ENCODE peak calls at places on chromosomes 11 and 22, in ten cellular contexts. One of them, this sample, is unnamed.

GRCh38 chr22:36136475-36136874 is 24.1 kb downstream of the APOL3 start:
- DNase-seq in upper lobe of right lung: no peak
- DNase-seq in neural progenitor cell: no peak
- DNase-seq in cardiac muscle cell: no peak
- DNase-seq in hepatocyte: no peak
- DNase-seq in psoas muscle: peak; percentile 77
- DNase-seq in gastrocnemius medialis: peak; percentile 29
- DNase-seq in heart right ventricle: no peak
- DNase-seq in fibroblast of lung: peak; percentile 27
- DNase-seq in pancreas: no peak
- DNase-seq in this sample: no peak

GRCh38 chr11:13343067-13343466 is 65.5 kb downstream of the BMAL1 start:
- DNase-seq in psoas muscle: no peak
- DNase-seq in pancreas: no peak
- DNase-seq in neural progenitor cell: no peak
- DNase-seq in hepatocyte: no peak
- DNase-seq in heart right ventricle: no peak
- DNase-seq in cardiac muscle cell: no peak
- DNase-seq in fibroblast of lung: no peak
- DNase-seq in upper lobe of right lung: no peak
- DNase-seq in gastrocnemius medialis: no peak
- DNase-seq in this sample: no peak

GRCh38 chr11:1483445-1483961 is 3.1 kb downstream of the MOB2 start:
- DNase-seq in psoas muscle: peak; percentile 83
- DNase-seq in heart right ventricle: peak; percentile 11
- DNase-seq in gastrocnemius medialis: peak; percentile 36
- DNase-seq in upper lobe of right lung: peak; percentile 37
- DNase-seq in hepatocyte: no peak
- DNase-seq in cardiac muscle cell: no peak
- DNase-seq in neural progenitor cell: no peak
- DNase-seq in pancreas: peak; percentile 25
- DNase-seq in fibroblast of lung: no peak
- DNase-seq in this sample: no peak

GRCh38 chr11:27239305-27239942 is 123.6 kb downstream of the CCDC34 start:
- DNase-seq in fibroblast of lung: peak; percentile 98
- DNase-seq in upper lobe of right lung: no peak
- DNase-seq in gastrocnemius medialis: no peak
- DNase-seq in psoas muscle: no peak
- DNase-seq in neural progenitor cell: no peak
- DNase-seq in pancreas: no peak
- DNase-seq in cardiac muscle cell: no peak
- DNase-seq in hepatocyte: no peak
- DNase-seq in heart right ventricle: no peak
- DNase-seq in this sample: no peak

GRCh38 chr11:11860103-11860979 is 18.6 kb downstream of the USP47 start:
- DNase-seq in upper lobe of right lung: no peak
- DNase-seq in neural progenitor cell: no peak
- DNase-seq in psoas muscle: no peak
- DNase-seq in fibroblast of lung: no peak
- DNase-seq in hepatocyte: no peak
- DNase-seq in gastrocnemius medialis: no peak
- DNase-seq in heart right ventricle: no peak
- DNase-seq in pancreas: no peak
- DNase-seq in cardiac muscle cell: no peak
- DNase-seq in this sample: no peak

GRCh38 chr11:3341298-3341697 is 37.6 kb downstream of the ZNF195 start:
- DNase-seq in psoas muscle: peak; percentile 62
- DNase-seq in cardiac muscle cell: peak; percentile 72
- DNase-seq in fibroblast of lung: no peak
- DNase-seq in neural progenitor cell: peak; percentile 77
- DNase-seq in upper lobe of right lung: peak; percentile 80
- DNase-seq in hepatocyte: peak; percentile 50
- DNase-seq in gastrocnemius medialis: no peak
- DNase-seq in pancreas: peak; percentile 68
- DNase-seq in heart right ventricle: peak; percentile 39
- DNase-seq in this sample: peak; percentile 31

GRCh38 chr11:78432956-78433355 is 15.3 kb upstream of the GAB2 start:
- DNase-seq in cardiac muscle cell: peak; percentile 26
- DNase-seq in fibroblast of lung: no peak
- DNase-seq in heart right ventricle: no peak
- DNase-seq in upper lobe of right lung: no peak
- DNase-seq in psoas muscle: no peak
- DNase-seq in neural progenitor cell: no peak
- DNase-seq in hepatocyte: no peak
- DNase-seq in pancreas: no peak
- DNase-seq in gastrocnemius medialis: no peak
- DNase-seq in this sample: no peak

GRCh38 chr11:119480375-119481020 is 57.5 kb upstream of the THY1 start:
- DNase-seq in heart right ventricle: no peak
- DNase-seq in psoas muscle: peak; percentile 26
- DNase-seq in hepatocyte: no peak
- DNase-seq in neural progenitor cell: no peak
- DNase-seq in cardiac muscle cell: no peak
- DNase-seq in fibroblast of lung: no peak
- DNase-seq in upper lobe of right lung: no peak
- DNase-seq in pancreas: no peak
- DNase-seq in gastrocnemius medialis: no peak
- DNase-seq in this sample: peak; percentile 47

GRCh38 chr11:120130176-120130980 is 7.5 kb downstream of the TRIM29 start:
- DNase-seq in fibroblast of lung: no peak
- DNase-seq in hepatocyte: no peak
- DNase-seq in upper lobe of right lung: peak; percentile 46
- DNase-seq in psoas muscle: no peak
- DNase-seq in neural progenitor cell: no peak
- DNase-seq in cardiac muscle cell: no peak
- DNase-seq in pancreas: no peak
- DNase-seq in heart right ventricle: no peak
- DNase-seq in gastrocnemius medialis: no peak
- DNase-seq in this sample: no peak

GRCh38 chr22:45878901-45879551 is 97.9 kb downstream of the WNT7B start:
- DNase-seq in neural progenitor cell: no peak
- DNase-seq in hepatocyte: no peak
- DNase-seq in fibroblast of lung: no peak
- DNase-seq in gastrocnemius medialis: no peak
- DNase-seq in psoas muscle: peak; percentile 45
- DNase-seq in heart right ventricle: no peak
- DNase-seq in upper lobe of right lung: peak; percentile 64
- DNase-seq in pancreas: peak; percentile 59
- DNase-seq in cardiac muscle cell: no peak
- DNase-seq in this sample: no peak

GRCh38 chr11:93719310-93719709 is 22.0 kb downstream of the TAF1D start:
- DNase-seq in upper lobe of right lung: no peak
- DNase-seq in hepatocyte: no peak
- DNase-seq in heart right ventricle: no peak
- DNase-seq in neural progenitor cell: no peak
- DNase-seq in fibroblast of lung: no peak
- DNase-seq in psoas muscle: no peak
- DNase-seq in cardiac muscle cell: no peak
- DNase-seq in gastrocnemius medialis: no peak
- DNase-seq in pancreas: no peak
- DNase-seq in this sample: no peak

GRCh38 chr22:23251445-23252093 is 71.3 kb downstream of the BCR start:
- DNase-seq in pancreas: no peak
- DNase-seq in cardiac muscle cell: no peak
- DNase-seq in hepatocyte: peak; percentile 70
- DNase-seq in heart right ventricle: no peak
- DNase-seq in neural progenitor cell: no peak
- DNase-seq in upper lobe of right lung: no peak
- DNase-seq in gastrocnemius medialis: no peak
- DNase-seq in fibroblast of lung: peak; percentile 37
- DNase-seq in psoas muscle: no peak
- DNase-seq in this sample: peak; percentile 63

GRCh38 chr22:22219140-22219996 is 25.2 kb upstream of the VPREB1 start:
- DNase-seq in hepatocyte: no peak
- DNase-seq in upper lobe of right lung: no peak
- DNase-seq in psoas muscle: no peak
- DNase-seq in heart right ventricle: no peak
- DNase-seq in cardiac muscle cell: no peak
- DNase-seq in pancreas: no peak
- DNase-seq in neural progenitor cell: no peak
- DNase-seq in fibroblast of lung: no peak
- DNase-seq in gastrocnemius medialis: no peak
- DNase-seq in this sample: no peak

GRCh38 chr11:69442807-69443137 is 38.7 kb upstream of the LINC01488 start:
- DNase-seq in hepatocyte: peak; percentile 80
- DNase-seq in psoas muscle: no peak
- DNase-seq in cardiac muscle cell: no peak
- DNase-seq in pancreas: peak; percentile 46
- DNase-seq in upper lobe of right lung: no peak
- DNase-seq in heart right ventricle: no peak
- DNase-seq in neural progenitor cell: no peak
- DNase-seq in fibroblast of lung: peak; percentile 67
- DNase-seq in gastrocnemius medialis: no peak
- DNase-seq in this sample: peak; percentile 65

GRCh38 chr11:64395545-64396078 is 36.6 kb downstream of the RPS6KA4 start:
- DNase-seq in heart right ventricle: peak; percentile 23
- DNase-seq in pancreas: no peak
- DNase-seq in neural progenitor cell: no peak
- DNase-seq in hepatocyte: no peak
- DNase-seq in upper lobe of right lung: no peak
- DNase-seq in cardiac muscle cell: no peak
- DNase-seq in fibroblast of lung: no peak
- DNase-seq in gastrocnemius medialis: no peak
- DNase-seq in psoas muscle: no peak
- DNase-seq in this sample: no peak
- H3K4me1 ChIP-seq in heart right ventricle: peaks cover 8% of the 10 kb centered on the region
- H3K4me1 ChIP-seq in pancreas: no peaks in the 10 kb centered on the region
- H3K4me1 ChIP-seq in neural progenitor cell: peaks cover 12% of the 10 kb centered on the region
- H3K4me1 ChIP-seq in hepatocyte: peaks cover 12% of the 10 kb centered on the region
- H3K4me1 ChIP-seq in upper lobe of right lung: no peaks in the 10 kb centered on the region
- H3K4me1 ChIP-seq in cardiac muscle cell: peaks cover 16% of the 10 kb centered on the region
- H3K4me1 ChIP-seq in fibroblast of lung: no peaks in the 10 kb centered on the region
- H3K4me1 ChIP-seq in gastrocnemius medialis: peaks cover 14% of the 10 kb centered on the region
- H3K4me1 ChIP-seq in psoas muscle: no peaks in the 10 kb centered on the region
- H3K4me1 ChIP-seq in this sample: no peaks in the 10 kb centered on the region

GRCh38 chr11:8285228-8285627 is 21.6 kb upstream of the LMO1 start:
- DNase-seq in fibroblast of lung: no peak
- DNase-seq in cardiac muscle cell: no peak
- DNase-seq in pancreas: no peak
- DNase-seq in upper lobe of right lung: no peak
- DNase-seq in gastrocnemius medialis: no peak
- DNase-seq in heart right ventricle: no peak
- DNase-seq in psoas muscle: no peak
- DNase-seq in hepatocyte: no peak
- DNase-seq in neural progenitor cell: peak; percentile 0
- DNase-seq in this sample: no peak

GRCh38 chr11:8285796-8286195 is 22.1 kb upstream of the LMO1 start:
- DNase-seq in heart right ventricle: no peak
- DNase-seq in hepatocyte: no peak
- DNase-seq in upper lobe of right lung: no peak
- DNase-seq in gastrocnemius medialis: no peak
- DNase-seq in neural progenitor cell: no peak
- DNase-seq in fibroblast of lung: no peak
- DNase-seq in pancreas: no peak
- DNase-seq in cardiac muscle cell: no peak
- DNase-seq in psoas muscle: no peak
- DNase-seq in this sample: peak; percentile 21

GRCh38 chr11:8288166-8288772 is 24.6 kb upstream of the LMO1 start:
- DNase-seq in psoas muscle: no peak
- DNase-seq in cardiac muscle cell: no peak
- DNase-seq in pancreas: no peak
- DNase-seq in upper lobe of right lung: no peak
- DNase-seq in neural progenitor cell: peak; percentile 1
- DNase-seq in fibroblast of lung: no peak
- DNase-seq in hepatocyte: no peak
- DNase-seq in gastrocnemius medialis: no peak
- DNase-seq in heart right ventricle: no peak
- DNase-seq in this sample: no peak

GRCh38 chr11:8287297-8288070 is 23.8 kb upstream of the LMO1 start:
- DNase-seq in hepatocyte: no peak
- DNase-seq in psoas muscle: no peak
- DNase-seq in fibroblast of lung: no peak
- DNase-seq in pancreas: no peak
- DNase-seq in cardiac muscle cell: no peak
- DNase-seq in gastrocnemius medialis: no peak
- DNase-seq in heart right ventricle: no peak
- DNase-seq in neural progenitor cell: peak; percentile 1
- DNase-seq in upper lobe of right lung: no peak
- DNase-seq in this sample: no peak

GRCh38 chr11:8286886-8287285 is 23.2 kb upstream of the LMO1 start:
- DNase-seq in cardiac muscle cell: no peak
- DNase-seq in psoas muscle: no peak
- DNase-seq in neural progenitor cell: peak; percentile 1
- DNase-seq in pancreas: no peak
- DNase-seq in gastrocnemius medialis: no peak
- DNase-seq in hepatocyte: no peak
- DNase-seq in fibroblast of lung: no peak
- DNase-seq in upper lobe of right lung: no peak
- DNase-seq in heart right ventricle: no peak
- DNase-seq in this sample: no peak
- H3K27me3 ChIP-seq in cardiac muscle cell: no peaks in the 10 kb centered on the region
- H3K27me3 ChIP-seq in psoas muscle: peaks cover 1% of the 10 kb centered on the region
- H3K27me3 ChIP-seq in neural progenitor cell: no peaks in the 10 kb centered on the region
- H3K27me3 ChIP-seq in pancreas: no peaks in the 10 kb centered on the region
- H3K27me3 ChIP-seq in gastrocnemius medialis: no peaks in the 10 kb centered on the region
- H3K27me3 ChIP-seq in hepatocyte: peaks cover 7% of the 10 kb centered on the region
- H3K27me3 ChIP-seq in fibroblast of lung: no peaks in the 10 kb centered on the region
- H3K27me3 ChIP-seq in upper lobe of right lung: peaks cover 6% of the 10 kb centered on the region
- H3K27me3 ChIP-seq in heart right ventricle: no peaks in the 10 kb centered on the region
- H3K27me3 ChIP-seq in this sample: no peaks in the 10 kb centered on the region

DNA sequence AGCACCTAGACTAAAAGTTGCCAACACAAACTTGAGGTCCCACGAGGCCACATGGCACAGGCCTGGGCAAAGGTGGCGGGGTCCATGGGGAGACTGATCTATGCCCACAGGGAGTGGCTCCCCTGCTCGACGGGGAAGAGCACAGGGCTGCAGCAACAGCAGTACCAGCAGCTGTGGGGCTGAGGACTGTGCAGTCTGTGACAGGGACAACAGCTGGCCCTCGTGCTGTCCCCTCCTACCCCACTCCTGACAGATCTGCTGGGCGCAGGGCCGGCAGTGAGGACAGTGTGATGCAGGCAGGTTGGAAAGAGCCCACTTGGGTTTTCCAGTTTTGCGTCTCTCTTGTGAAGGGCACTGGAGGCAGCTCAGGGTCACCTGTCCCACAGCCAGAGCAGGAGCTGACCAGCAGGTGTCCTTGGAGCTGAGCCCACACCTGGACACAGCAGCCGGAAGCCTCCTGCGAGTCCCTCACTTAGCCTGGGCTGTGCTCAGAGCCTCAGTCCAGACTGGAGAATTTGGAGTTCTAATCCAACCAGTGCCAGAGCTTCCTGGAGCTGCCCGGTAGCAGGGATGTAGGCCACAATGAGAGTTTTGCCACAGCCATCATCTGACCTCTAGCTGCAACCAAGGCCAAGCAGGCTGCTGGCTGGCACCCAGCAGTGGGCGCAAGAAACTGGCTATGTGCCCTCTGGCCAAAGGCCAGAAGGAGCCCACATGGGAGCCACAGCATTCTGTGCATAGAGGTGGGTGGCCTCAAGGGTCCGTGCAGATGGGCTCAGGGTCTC is 3.6 kb upstream of the GAS2L1 start:
- DNase-seq in pancreas: peak; percentile 87
- DNase-seq in heart right ventricle: no peak
- DNase-seq in gastrocnemius medialis: no peak
- DNase-seq in fibroblast of lung: no peak
- DNase-seq in upper lobe of right lung: no peak
- DNase-seq in psoas muscle: peak; percentile 69
- DNase-seq in neural progenitor cell: no peak
- DNase-seq in cardiac muscle cell: no peak
- DNase-seq in hepatocyte: no peak
- DNase-seq in this sample: peak; percentile 81
- H3K4me1 ChIP-seq in pancreas: peaks cover 9% of the 10 kb centered on the region
- H3K4me1 ChIP-seq in heart right ventricle: peaks cover 14% of the 10 kb centered on the region
- H3K4me1 ChIP-seq in gastrocnemius medialis: peaks cover 6% of the 10 kb centered on the region
- H3K4me1 ChIP-seq in fibroblast of lung: no peaks in the 10 kb centered on the region
- H3K4me1 ChIP-seq in upper lobe of right lung: peaks cover 17% of the 10 kb centered on the region
- H3K4me1 ChIP-seq in psoas muscle: peaks cover 1% of the 10 kb centered on the region
- H3K4me1 ChIP-seq in neural progenitor cell: peaks cover 13% of the 10 kb centered on the region
- H3K4me1 ChIP-seq in cardiac muscle cell: no peaks in the 10 kb centered on the region
- H3K4me1 ChIP-seq in hepatocyte: no peaks in the 10 kb centered on the region
- H3K4me1 ChIP-seq in this sample: peaks cover 32% of the 10 kb centered on the region

GRCh38 chr11:118245946-118246562 is 6.1 kb downstream of the MPZL3 start:
- DNase-seq in heart right ventricle: no peak
- DNase-seq in fibroblast of lung: no peak
- DNase-seq in upper lobe of right lung: no peak
- DNase-seq in cardiac muscle cell: no peak
- DNase-seq in neural progenitor cell: no peak
- DNase-seq in gastrocnemius medialis: no peak
- DNase-seq in psoas muscle: no peak
- DNase-seq in pancreas: no peak
- DNase-seq in hepatocyte: no peak
- DNase-seq in this sample: no peak
- H3K27me3 ChIP-seq in heart right ventricle: no peaks in the 10 kb centered on the region
- H3K27me3 ChIP-seq in fibroblast of lung: no peaks in the 10 kb centered on the region
- H3K27me3 ChIP-seq in upper lobe of right lung: no peaks in the 10 kb centered on the region
- H3K27me3 ChIP-seq in cardiac muscle cell: peaks cover 86% of the 10 kb centered on the region
- H3K27me3 ChIP-seq in neural progenitor cell: peaks cover 80% of the 10 kb centered on the region
- H3K27me3 ChIP-seq in gastrocnemius medialis: no peaks in the 10 kb centered on the region
- H3K27me3 ChIP-seq in psoas muscle: no peaks in the 10 kb centered on the region
- H3K27me3 ChIP-seq in pancreas: no peaks in the 10 kb centered on the region
- H3K27me3 ChIP-seq in hepatocyte: no peaks in the 10 kb centered on the region
- H3K27me3 ChIP-seq in this sample: peaks cover 4% of the 10 kb centered on the region